ENCODE peak calls at places on chromosome 22, in ten cellular contexts. One of them, this sample, is unnamed. For H3K9me3, the result is how much of the 10 kb centered on the place peaks cover.

GRCh38 chr22:45253039-45253641 is 12.4 kb upstream of the KIAA0930 start:
- DNase-seq in DND-41: no peak
- DNase-seq in HepG2: no peak
- DNase-seq in CD8-positive, alpha-beta T cell: no peak
- DNase-seq in colonic mucosa: no peak
- DNase-seq in CD4-positive, alpha-beta T cell: no peak
- DNase-seq in spleen: no peak
- DNase-seq in sigmoid colon: no peak
- DNase-seq in tibial nerve: no peak
- DNase-seq in WERI-Rb-1: no peak
- DNase-seq in this sample: no peak

GRCh38 chr22:45263790-45264269 is 20.9 kb upstream of the UPK3A start:
- DNase-seq in DND-41: no peak
- DNase-seq in HepG2: peak
- DNase-seq in CD8-positive, alpha-beta T cell: no peak
- DNase-seq in colonic mucosa: peak
- DNase-seq in CD4-positive, alpha-beta T cell: no peak
- DNase-seq in spleen: peak
- DNase-seq in sigmoid colon: peak
- DNase-seq in tibial nerve: peak
- DNase-seq in WERI-Rb-1: peak
- DNase-seq in this sample: peak

GRCh38 chr22:45726081-45726480 is 54.4 kb downstream of the ATXN10 start:
- DNase-seq in DND-41: no peak
- DNase-seq in HepG2: no peak
- DNase-seq in CD8-positive, alpha-beta T cell: no peak
- DNase-seq in colonic mucosa: no peak
- DNase-seq in CD4-positive, alpha-beta T cell: no peak
- DNase-seq in spleen: no peak
- DNase-seq in sigmoid colon: no peak
- DNase-seq in tibial nerve: no peak
- DNase-seq in WERI-Rb-1: no peak
- DNase-seq in this sample: no peak

GRCh38 chr22:32378703-32379272 is 21.1 kb downstream of the RFPL3 start:
- DNase-seq in DND-41: peak
- DNase-seq in HepG2: peak
- DNase-seq in CD8-positive, alpha-beta T cell: no peak
- DNase-seq in colonic mucosa: peak
- DNase-seq in CD4-positive, alpha-beta T cell: no peak
- DNase-seq in spleen: no peak
- DNase-seq in sigmoid colon: no peak
- DNase-seq in tibial nerve: no peak
- DNase-seq in WERI-Rb-1: peak
- DNase-seq in this sample: no peak

GRCh38 chr22:41229730-41230398 is 10.9 kb downstream of the CHADL start:
- DNase-seq in DND-41: no peak
- DNase-seq in HepG2: no peak
- DNase-seq in CD8-positive, alpha-beta T cell: no peak
- DNase-seq in colonic mucosa: no peak
- DNase-seq in CD4-positive, alpha-beta T cell: no peak
- DNase-seq in spleen: no peak
- DNase-seq in sigmoid colon: no peak
- DNase-seq in tibial nerve: no peak
- DNase-seq in WERI-Rb-1: no peak
- DNase-seq in this sample: no peak

GRCh38 chr22:30234786-30235470 is 11.6 kb downstream of the LIF start:
- DNase-seq in DND-41: no peak
- DNase-seq in HepG2: no peak
- DNase-seq in CD8-positive, alpha-beta T cell: no peak
- DNase-seq in colonic mucosa: no peak
- DNase-seq in CD4-positive, alpha-beta T cell: no peak
- DNase-seq in spleen: no peak
- DNase-seq in sigmoid colon: no peak
- DNase-seq in tibial nerve: no peak
- DNase-seq in WERI-Rb-1: peak
- DNase-seq in this sample: peak

GRCh38 chr22:29555065-29555644 is 1.6 kb upstream of the THOC5 start:
- DNase-seq in DND-41: no peak
- DNase-seq in HepG2: no peak
- DNase-seq in CD8-positive, alpha-beta T cell: no peak
- DNase-seq in colonic mucosa: no peak
- DNase-seq in CD4-positive, alpha-beta T cell: no peak
- DNase-seq in spleen: no peak
- DNase-seq in sigmoid colon: no peak
- DNase-seq in tibial nerve: peak
- DNase-seq in WERI-Rb-1: no peak
- DNase-seq in this sample: no peak

GRCh38 chr22:36373258-36373579 is 14.5 kb downstream of the MYH9 start:
- DNase-seq in DND-41: no peak
- DNase-seq in HepG2: no peak
- DNase-seq in CD8-positive, alpha-beta T cell: no peak
- DNase-seq in colonic mucosa: no peak
- DNase-seq in CD4-positive, alpha-beta T cell: no peak
- DNase-seq in spleen: peak
- DNase-seq in sigmoid colon: no peak
- DNase-seq in tibial nerve: peak
- DNase-seq in WERI-Rb-1: no peak
- DNase-seq in this sample: no peak

GRCh38 chr22:32413715-32414114 is 1.7 kb upstream of the RTCB start:
- DNase-seq in DND-41: no peak
- DNase-seq in HepG2: peak
- DNase-seq in CD8-positive, alpha-beta T cell: no peak
- DNase-seq in colonic mucosa: no peak
- DNase-seq in CD4-positive, alpha-beta T cell: no peak
- DNase-seq in spleen: no peak
- DNase-seq in sigmoid colon: no peak
- DNase-seq in tibial nerve: no peak
- DNase-seq in WERI-Rb-1: no peak
- DNase-seq in this sample: peak

GRCh38 chr22:19799322-19800190 is 39.0 kb downstream of the TBX1 start:
- DNase-seq in DND-41: no peak
- DNase-seq in HepG2: no peak
- DNase-seq in CD8-positive, alpha-beta T cell: no peak
- DNase-seq in colonic mucosa: no peak
- DNase-seq in CD4-positive, alpha-beta T cell: no peak
- DNase-seq in spleen: no peak
- DNase-seq in sigmoid colon: peak
- DNase-seq in tibial nerve: peak
- DNase-seq in WERI-Rb-1: peak
- DNase-seq in this sample: peak

GRCh38 chr22:19275513-19275912 is 16.0 kb downstream of the CLTCL1 start:
- DNase-seq in DND-41: no peak
- DNase-seq in HepG2: no peak
- DNase-seq in CD8-positive, alpha-beta T cell: no peak
- DNase-seq in colonic mucosa: no peak
- DNase-seq in CD4-positive, alpha-beta T cell: no peak
- DNase-seq in spleen: no peak
- DNase-seq in sigmoid colon: no peak
- DNase-seq in tibial nerve: no peak
- DNase-seq in WERI-Rb-1: no peak
- DNase-seq in this sample: no peak

GRCh38 chr22:28375761-28376534 is 303.7 kb downstream of the TTC28 start:
- DNase-seq in DND-41: no peak
- DNase-seq in HepG2: no peak
- DNase-seq in CD8-positive, alpha-beta T cell: no peak
- DNase-seq in colonic mucosa: no peak
- DNase-seq in CD4-positive, alpha-beta T cell: no peak
- DNase-seq in spleen: no peak
- DNase-seq in sigmoid colon: no peak
- DNase-seq in tibial nerve: no peak
- DNase-seq in WERI-Rb-1: no peak
- DNase-seq in this sample: no peak

GRCh38 chr22:22215659-22216449 is 28.7 kb upstream of the VPREB1 start:
- DNase-seq in DND-41: no peak
- DNase-seq in HepG2: no peak
- DNase-seq in CD8-positive, alpha-beta T cell: no peak
- DNase-seq in colonic mucosa: no peak
- DNase-seq in CD4-positive, alpha-beta T cell: no peak
- DNase-seq in spleen: no peak
- DNase-seq in sigmoid colon: no peak
- DNase-seq in tibial nerve: no peak
- DNase-seq in WERI-Rb-1: no peak
- DNase-seq in this sample: no peak

GRCh38 chr22:30422481-30423295 is 2.9 kb upstream of the MTFP1 start:
- DNase-seq in DND-41: peak
- DNase-seq in HepG2: peak
- DNase-seq in CD8-positive, alpha-beta T cell: peak
- DNase-seq in colonic mucosa: peak
- DNase-seq in CD4-positive, alpha-beta T cell: no peak
- DNase-seq in spleen: no peak
- DNase-seq in sigmoid colon: peak
- DNase-seq in tibial nerve: peak
- DNase-seq in WERI-Rb-1: peak
- DNase-seq in this sample: peak

GRCh38 chr22:45511847-45512261 is 9.2 kb downstream of the FBLN1 start:
- DNase-seq in DND-41: no peak
- DNase-seq in HepG2: no peak
- DNase-seq in CD8-positive, alpha-beta T cell: no peak
- DNase-seq in colonic mucosa: peak
- DNase-seq in CD4-positive, alpha-beta T cell: no peak
- DNase-seq in spleen: no peak
- DNase-seq in sigmoid colon: peak
- DNase-seq in tibial nerve: peak
- DNase-seq in WERI-Rb-1: no peak
- DNase-seq in this sample: peak

DNA sequence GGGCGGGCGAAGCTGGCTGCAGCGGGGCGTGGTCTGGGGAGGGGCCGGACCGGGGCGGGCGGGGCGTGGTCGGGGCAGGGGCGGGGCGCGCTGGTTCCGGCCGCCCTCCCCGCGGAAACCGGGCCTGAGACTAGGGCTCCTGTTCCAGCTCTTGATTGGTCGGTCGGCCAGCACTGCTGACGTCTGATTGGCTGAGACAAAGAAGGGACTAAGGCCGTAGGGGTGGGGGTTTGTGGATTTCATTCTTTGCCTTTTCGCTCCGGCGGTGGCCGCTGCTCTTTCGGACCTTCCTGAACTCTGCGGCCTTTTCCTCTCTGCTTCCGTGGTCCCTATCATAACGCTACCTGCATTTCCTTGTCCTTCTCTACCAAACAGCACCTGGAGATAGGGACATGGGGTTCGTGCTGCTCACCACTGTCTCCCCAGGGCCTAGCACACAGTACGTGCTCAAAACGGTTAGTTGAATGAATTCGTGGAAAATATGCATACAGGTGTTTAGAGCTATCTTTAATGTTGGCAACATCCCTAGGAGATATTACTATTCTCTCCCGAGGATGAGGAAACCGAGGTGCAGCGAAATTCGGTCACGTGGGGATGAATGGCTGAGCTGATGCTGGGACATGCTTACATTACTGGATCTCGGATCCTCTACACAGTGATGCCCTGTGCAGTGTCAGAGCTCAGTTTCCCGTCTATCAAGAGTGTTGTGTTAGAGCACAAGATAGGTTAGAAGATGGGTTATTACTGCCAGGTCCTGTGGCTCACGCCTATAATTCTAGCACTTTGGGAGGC is 62.8 kb downstream of the NFAM1 start:
- DNase-seq in DND-41: peak
- DNase-seq in HepG2: peak
- DNase-seq in CD8-positive, alpha-beta T cell: peak
- DNase-seq in colonic mucosa: peak
- DNase-seq in CD4-positive, alpha-beta T cell: peak
- DNase-seq in spleen: peak
- DNase-seq in sigmoid colon: peak
- DNase-seq in tibial nerve: peak
- DNase-seq in WERI-Rb-1: peak
- DNase-seq in this sample: peak
- H3K27ac ChIP-seq in DND-41: no peak
- H3K27ac ChIP-seq in HepG2: no peak
- H3K27ac ChIP-seq in CD8-positive, alpha-beta T cell: no peak
- H3K27ac ChIP-seq in colonic mucosa: peak
- H3K27ac ChIP-seq in CD4-positive, alpha-beta T cell: no peak
- H3K27ac ChIP-seq in spleen: no peak
- H3K27ac ChIP-seq in sigmoid colon: peak
- H3K27ac ChIP-seq in tibial nerve: peak
- H3K27ac ChIP-seq in WERI-Rb-1: peak
- H3K27ac ChIP-seq in this sample: no peak

DNA sequence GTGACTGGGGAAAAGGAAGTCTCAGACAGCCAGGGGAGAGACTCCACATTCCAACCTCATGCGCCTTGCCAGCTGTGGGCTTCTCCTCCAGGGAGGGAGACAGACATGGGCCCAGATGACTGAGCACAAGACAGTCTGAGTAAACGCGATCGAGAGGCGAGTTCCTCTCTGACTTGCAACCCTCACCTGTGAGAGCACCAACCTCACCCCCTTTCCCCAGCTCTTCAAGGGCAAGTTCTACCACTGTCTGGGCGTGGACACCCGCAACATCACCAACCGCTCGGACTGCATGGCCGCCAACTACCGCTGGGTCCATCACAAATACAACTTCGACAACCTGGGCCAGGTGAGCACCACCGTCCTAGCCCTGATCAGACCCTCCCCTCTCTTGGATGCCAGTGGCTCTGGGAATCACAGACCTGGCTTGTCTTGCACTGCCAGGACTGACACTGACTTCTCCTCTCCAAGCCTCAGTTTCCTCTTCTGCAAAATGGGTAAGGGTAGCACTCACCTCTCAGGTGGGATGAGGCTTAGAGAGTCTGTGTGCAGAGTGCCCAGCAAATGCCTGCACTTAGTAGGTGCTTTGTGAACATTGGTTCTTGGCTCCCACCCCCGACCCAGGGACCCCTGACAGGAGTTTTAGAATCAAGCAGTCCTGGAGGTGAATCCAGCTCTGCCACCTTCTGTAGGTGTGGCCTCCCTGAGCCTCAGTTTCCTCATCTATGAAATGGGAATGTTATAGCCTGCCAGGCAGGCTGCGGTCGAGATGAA is 95.3 kb downstream of the CACNA1I start:
- DNase-seq in DND-41: no peak
- DNase-seq in HepG2: no peak
- DNase-seq in CD8-positive, alpha-beta T cell: no peak
- DNase-seq in colonic mucosa: no peak
- DNase-seq in CD4-positive, alpha-beta T cell: no peak
- DNase-seq in spleen: no peak
- DNase-seq in sigmoid colon: no peak
- DNase-seq in tibial nerve: no peak
- DNase-seq in WERI-Rb-1: no peak
- DNase-seq in this sample: no peak
- H3K9me3 ChIP-seq in DND-41: under half
- H3K9me3 ChIP-seq in HepG2: under half
- H3K9me3 ChIP-seq in CD8-positive, alpha-beta T cell: under half
- H3K9me3 ChIP-seq in colonic mucosa: under half
- H3K9me3 ChIP-seq in CD4-positive, alpha-beta T cell: under half
- H3K9me3 ChIP-seq in spleen: under half
- H3K9me3 ChIP-seq in sigmoid colon: under half
- H3K9me3 ChIP-seq in tibial nerve: under half
- H3K9me3 ChIP-seq in WERI-Rb-1: under half
- H3K9me3 ChIP-seq in this sample: under half

GRCh38 chr22:33631777-33632176 is 288.5 kb downstream of the LARGE1 start:
- DNase-seq in DND-41: no peak
- DNase-seq in HepG2: peak
- DNase-seq in CD8-positive, alpha-beta T cell: no peak
- DNase-seq in colonic mucosa: no peak
- DNase-seq in CD4-positive, alpha-beta T cell: no peak
- DNase-seq in spleen: no peak
- DNase-seq in sigmoid colon: no peak
- DNase-seq in tibial nerve: no peak
- DNase-seq in WERI-Rb-1: no peak
- DNase-seq in this sample: no peak
- TF ChIP-seq CTCF in DND-41: no peak
- TF ChIP-seq CTCF in HepG2: no peak
- TF ChIP-seq CTCF in CD8-positive, alpha-beta T cell: no peak
- TF ChIP-seq CTCF in colonic mucosa: no peak
- TF ChIP-seq CTCF in CD4-positive, alpha-beta T cell: no peak
- TF ChIP-seq CTCF in spleen: no peak
- TF ChIP-seq CTCF in sigmoid colon: no peak
- TF ChIP-seq CTCF in tibial nerve: no peak
- TF ChIP-seq CTCF in WERI-Rb-1: no peak
- TF ChIP-seq CTCF in this sample: no peak

GRCh38 chr22:37764622-37765021 is 43.1 kb upstream of the GCAT start:
- DNase-seq in DND-41: no peak
- DNase-seq in HepG2: no peak
- DNase-seq in CD8-positive, alpha-beta T cell: no peak
- DNase-seq in colonic mucosa: no peak
- DNase-seq in CD4-positive, alpha-beta T cell: no peak
- DNase-seq in spleen: no peak
- DNase-seq in sigmoid colon: no peak
- DNase-seq in tibial nerve: no peak
- DNase-seq in WERI-Rb-1: no peak
- DNase-seq in this sample: no peak
- H3K27ac ChIP-seq in DND-41: no peak
- H3K27ac ChIP-seq in HepG2: no peak
- H3K27ac ChIP-seq in CD8-positive, alpha-beta T cell: no peak
- H3K27ac ChIP-seq in colonic mucosa: no peak
- H3K27ac ChIP-seq in CD4-positive, alpha-beta T cell: no peak
- H3K27ac ChIP-seq in spleen: no peak
- H3K27ac ChIP-seq in sigmoid colon: peak
- H3K27ac ChIP-seq in tibial nerve: no peak
- H3K27ac ChIP-seq in WERI-Rb-1: no peak
- H3K27ac ChIP-seq in this sample: no peak